ENCODE peak calls at places on chromosomes 2 and 18, in nine cellular contexts. One of them, this sample, is unnamed.

GRCh38 chr2:180604077-180604476 is 376.3 kb upstream of the UBE2E3 start:
- DNase-seq in right atrium auricular region: no peak
- DNase-seq in transverse colon: peak; percentile 13
- DNase-seq in thoracic aorta: no peak
- DNase-seq in PC-3: peak; percentile 62
- DNase-seq in pancreas: no peak
- DNase-seq in mammary epithelial cell: peak; percentile 8
- DNase-seq in uterus: no peak
- DNase-seq in heart right ventricle: no peak
- DNase-seq in this sample: no peak

GRCh38 chr2:95374916-95375471 is 27.5 kb upstream of the FAHD2A start:
- DNase-seq in mammary epithelial cell: no peak
- DNase-seq in right atrium auricular region: no peak
- DNase-seq in pancreas: no peak
- DNase-seq in transverse colon: no peak
- DNase-seq in PC-3: no peak
- DNase-seq in thoracic aorta: no peak
- DNase-seq in uterus: no peak
- DNase-seq in heart right ventricle: no peak
- DNase-seq in this sample: peak; percentile 13

GRCh38 chr2:69003731-69004130 is 9.2 kb upstream of the ANTXR1 start:
- DNase-seq in uterus: no peak
- DNase-seq in thoracic aorta: no peak
- DNase-seq in transverse colon: no peak
- DNase-seq in heart right ventricle: no peak
- DNase-seq in mammary epithelial cell: no peak
- DNase-seq in pancreas: no peak
- DNase-seq in PC-3: no peak
- DNase-seq in right atrium auricular region: no peak
- DNase-seq in this sample: no peak

GRCh38 chr2:28695245-28695647 is 56.4 kb upstream of the PPP1CB start:
- DNase-seq in mammary epithelial cell: no peak
- DNase-seq in right atrium auricular region: no peak
- DNase-seq in PC-3: no peak
- DNase-seq in thoracic aorta: no peak
- DNase-seq in heart right ventricle: no peak
- DNase-seq in uterus: peak; percentile 76
- DNase-seq in transverse colon: no peak
- DNase-seq in pancreas: no peak
- DNase-seq in this sample: no peak

GRCh38 chr18:10852610-10853303 is 296.6 kb downstream of the PIEZO2 start:
- DNase-seq in transverse colon: no peak
- DNase-seq in thoracic aorta: no peak
- DNase-seq in heart right ventricle: no peak
- DNase-seq in mammary epithelial cell: no peak
- DNase-seq in pancreas: no peak
- DNase-seq in PC-3: no peak
- DNase-seq in right atrium auricular region: no peak
- DNase-seq in uterus: no peak
- DNase-seq in this sample: no peak

GRCh38 chr2:20191714-20192569 is 33.0 kb downstream of the SDC1 start:
- DNase-seq in mammary epithelial cell: no peak
- DNase-seq in PC-3: no peak
- DNase-seq in uterus: no peak
- DNase-seq in transverse colon: no peak
- DNase-seq in right atrium auricular region: no peak
- DNase-seq in thoracic aorta: no peak
- DNase-seq in pancreas: no peak
- DNase-seq in heart right ventricle: no peak
- DNase-seq in this sample: peak; percentile 28

GRCh38 chr2:173217106-173217840 is 137.4 kb upstream of the CDCA7 start:
- DNase-seq in transverse colon: no peak
- DNase-seq in PC-3: no peak
- DNase-seq in heart right ventricle: no peak
- DNase-seq in pancreas: no peak
- DNase-seq in right atrium auricular region: no peak
- DNase-seq in uterus: no peak
- DNase-seq in thoracic aorta: no peak
- DNase-seq in mammary epithelial cell: no peak
- DNase-seq in this sample: no peak

GRCh38 chr2:173963323-173963816 is 1.8 kb downstream of the SP3 start:
- DNase-seq in thoracic aorta: no peak
- DNase-seq in mammary epithelial cell: peak; percentile 69
- DNase-seq in pancreas: no peak
- DNase-seq in uterus: no peak
- DNase-seq in PC-3: peak; percentile 63
- DNase-seq in heart right ventricle: peak; percentile 29
- DNase-seq in right atrium auricular region: no peak
- DNase-seq in transverse colon: peak; percentile 46
- DNase-seq in this sample: no peak

GRCh38 chr2:127514485-127514884 is 11.8 kb downstream of the IWS1 start:
- DNase-seq in mammary epithelial cell: no peak
- DNase-seq in pancreas: no peak
- DNase-seq in right atrium auricular region: no peak
- DNase-seq in heart right ventricle: no peak
- DNase-seq in transverse colon: no peak
- DNase-seq in PC-3: no peak
- DNase-seq in thoracic aorta: no peak
- DNase-seq in uterus: no peak
- DNase-seq in this sample: peak; percentile 57

GRCh38 chr2:127516031-127516430 is 10.3 kb downstream of the IWS1 start:
- DNase-seq in transverse colon: peak; percentile 59
- DNase-seq in mammary epithelial cell: peak; percentile 64
- DNase-seq in PC-3: no peak
- DNase-seq in right atrium auricular region: peak; percentile 94
- DNase-seq in uterus: peak; percentile 91
- DNase-seq in pancreas: no peak
- DNase-seq in thoracic aorta: peak; percentile 79
- DNase-seq in heart right ventricle: peak; percentile 87
- DNase-seq in this sample: peak; percentile 84

GRCh38 chr2:127514076-127514475 is 12.2 kb downstream of the IWS1 start:
- DNase-seq in heart right ventricle: no peak
- DNase-seq in mammary epithelial cell: no peak
- DNase-seq in uterus: no peak
- DNase-seq in thoracic aorta: no peak
- DNase-seq in PC-3: no peak
- DNase-seq in pancreas: no peak
- DNase-seq in right atrium auricular region: no peak
- DNase-seq in transverse colon: no peak
- DNase-seq in this sample: no peak

GRCh38 chr2:127517465-127517864 is 8.8 kb downstream of the IWS1 start:
- DNase-seq in heart right ventricle: no peak
- DNase-seq in right atrium auricular region: no peak
- DNase-seq in uterus: no peak
- DNase-seq in PC-3: no peak
- DNase-seq in pancreas: no peak
- DNase-seq in transverse colon: no peak
- DNase-seq in thoracic aorta: no peak
- DNase-seq in mammary epithelial cell: no peak
- DNase-seq in this sample: no peak

DNA sequence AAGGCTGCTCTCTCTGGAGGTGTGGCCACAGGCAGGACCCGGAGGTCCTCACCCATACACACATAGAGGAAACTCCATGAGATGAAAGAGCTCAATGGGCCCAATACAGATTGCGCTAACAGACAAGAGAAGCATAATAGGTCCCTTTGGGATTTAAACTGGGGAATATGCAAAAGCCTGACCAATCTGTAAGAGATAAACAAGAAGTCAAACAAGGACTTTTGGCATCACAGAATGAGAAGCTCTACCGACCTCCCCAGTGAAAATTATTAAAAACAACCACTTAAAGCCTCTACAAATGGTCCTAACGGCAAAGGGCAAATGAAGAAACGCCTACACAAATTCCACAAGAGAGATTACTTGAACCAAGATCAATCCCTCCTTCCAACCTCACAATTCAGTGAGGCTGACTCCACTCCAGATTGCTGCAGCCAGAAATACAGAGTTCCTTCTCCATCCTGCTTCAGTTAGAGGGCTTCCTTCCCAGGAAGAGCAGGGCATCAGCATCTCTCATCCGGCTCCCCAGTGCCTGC is 10.8 kb downstream of the IWS1 start:
- DNase-seq in transverse colon: no peak
- DNase-seq in heart right ventricle: no peak
- DNase-seq in thoracic aorta: no peak
- DNase-seq in mammary epithelial cell: no peak
- DNase-seq in PC-3: no peak
- DNase-seq in uterus: no peak
- DNase-seq in pancreas: no peak
- DNase-seq in right atrium auricular region: no peak
- DNase-seq in this sample: no peak
- H3K4me3 ChIP-seq in transverse colon: no peak overlapping the region
- H3K4me3 ChIP-seq in heart right ventricle: no peak overlapping the region
- H3K4me3 ChIP-seq in thoracic aorta: no peak overlapping the region
- H3K4me3 ChIP-seq in mammary epithelial cell: no peak overlapping the region
- H3K4me3 ChIP-seq in PC-3: no peak overlapping the region
- H3K4me3 ChIP-seq in uterus: no peak overlapping the region
- H3K4me3 ChIP-seq in pancreas: no peak overlapping the region
- H3K4me3 ChIP-seq in right atrium auricular region: no peak overlapping the region
- H3K4me3 ChIP-seq in this sample: peak overlapping the region; percentile 11

GRCh38 chr2:46193356-46193755 is 103.9 kb upstream of the EPAS1 start:
- DNase-seq in transverse colon: no peak
- DNase-seq in uterus: no peak
- DNase-seq in PC-3: no peak
- DNase-seq in heart right ventricle: no peak
- DNase-seq in thoracic aorta: no peak
- DNase-seq in pancreas: no peak
- DNase-seq in right atrium auricular region: peak; percentile 49
- DNase-seq in mammary epithelial cell: no peak
- DNase-seq in this sample: no peak

GRCh38 chr2:46196871-46197462 is 100.2 kb upstream of the EPAS1 start:
- DNase-seq in right atrium auricular region: no peak
- DNase-seq in transverse colon: no peak
- DNase-seq in PC-3: no peak
- DNase-seq in uterus: no peak
- DNase-seq in mammary epithelial cell: no peak
- DNase-seq in thoracic aorta: no peak
- DNase-seq in pancreas: no peak
- DNase-seq in heart right ventricle: no peak
- DNase-seq in this sample: no peak

GRCh38 chr2:46193855-46194254 is 103.4 kb upstream of the EPAS1 start:
- DNase-seq in uterus: no peak
- DNase-seq in heart right ventricle: no peak
- DNase-seq in right atrium auricular region: peak; percentile 34
- DNase-seq in thoracic aorta: no peak
- DNase-seq in pancreas: no peak
- DNase-seq in mammary epithelial cell: no peak
- DNase-seq in transverse colon: no peak
- DNase-seq in PC-3: no peak
- DNase-seq in this sample: no peak

GRCh38 chr2:46195819-46196218 is 101.4 kb upstream of the EPAS1 start:
- DNase-seq in heart right ventricle: no peak
- DNase-seq in uterus: no peak
- DNase-seq in thoracic aorta: no peak
- DNase-seq in mammary epithelial cell: no peak
- DNase-seq in right atrium auricular region: peak; percentile 34
- DNase-seq in pancreas: no peak
- DNase-seq in PC-3: no peak
- DNase-seq in transverse colon: no peak
- DNase-seq in this sample: no peak

DNA sequence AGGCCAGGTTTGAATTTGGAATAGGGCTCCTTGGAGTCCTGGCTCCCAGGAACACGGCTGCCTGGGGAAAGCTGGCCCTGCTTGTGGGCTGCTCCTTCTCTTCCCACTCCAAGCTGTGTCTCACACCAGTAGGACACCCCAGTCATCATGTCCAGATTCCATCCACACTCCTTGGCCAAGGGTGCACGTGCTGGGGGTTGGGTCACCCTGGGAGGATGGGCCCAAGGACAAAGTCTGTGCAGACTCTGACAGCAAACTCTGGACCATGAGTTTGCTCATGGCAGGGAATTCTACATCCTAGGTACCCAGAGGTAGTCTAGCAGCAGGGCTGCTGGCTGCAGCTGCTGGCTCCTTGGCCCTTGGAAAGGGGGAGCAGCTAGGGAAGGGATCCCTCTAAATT is 102.4 kb upstream of the EPAS1 start:
- DNase-seq in transverse colon: no peak
- DNase-seq in mammary epithelial cell: no peak
- DNase-seq in pancreas: no peak
- DNase-seq in uterus: no peak
- DNase-seq in thoracic aorta: no peak
- DNase-seq in heart right ventricle: no peak
- DNase-seq in PC-3: no peak
- DNase-seq in right atrium auricular region: no peak
- DNase-seq in this sample: no peak
- H3K4me3 ChIP-seq in transverse colon: no peak overlapping the region
- H3K4me3 ChIP-seq in mammary epithelial cell: no peak overlapping the region
- H3K4me3 ChIP-seq in pancreas: no peak overlapping the region
- H3K4me3 ChIP-seq in uterus: no peak overlapping the region
- H3K4me3 ChIP-seq in thoracic aorta: no peak overlapping the region
- H3K4me3 ChIP-seq in heart right ventricle: no peak overlapping the region
- H3K4me3 ChIP-seq in PC-3: no peak overlapping the region
- H3K4me3 ChIP-seq in right atrium auricular region: no peak overlapping the region
- H3K4me3 ChIP-seq in this sample: no peak overlapping the region

GRCh38 chr2:63055510-63056308 is 5.1 kb downstream of the OTX1 start:
- DNase-seq in heart right ventricle: no peak
- DNase-seq in mammary epithelial cell: no peak
- DNase-seq in transverse colon: no peak
- DNase-seq in right atrium auricular region: no peak
- DNase-seq in pancreas: no peak
- DNase-seq in uterus: no peak
- DNase-seq in PC-3: no peak
- DNase-seq in thoracic aorta: no peak
- DNase-seq in this sample: no peak
- H3K4me3 ChIP-seq in heart right ventricle: no peak overlapping the region
- H3K4me3 ChIP-seq in mammary epithelial cell: no peak overlapping the region
- H3K4me3 ChIP-seq in transverse colon: no peak overlapping the region
- H3K4me3 ChIP-seq in right atrium auricular region: peak overlapping the region; percentile 27
- H3K4me3 ChIP-seq in pancreas: no peak overlapping the region
- H3K4me3 ChIP-seq in uterus: no peak overlapping the region
- H3K4me3 ChIP-seq in PC-3: no peak overlapping the region
- H3K4me3 ChIP-seq in thoracic aorta: peak overlapping the region; percentile 63
- H3K4me3 ChIP-seq in this sample: peak overlapping the region; percentile 41

GRCh38 chr2:84940836-84941412 is 30.0 kb upstream of the KCMF1 start:
- DNase-seq in thoracic aorta: no peak
- DNase-seq in PC-3: no peak
- DNase-seq in pancreas: no peak
- DNase-seq in mammary epithelial cell: no peak
- DNase-seq in heart right ventricle: no peak
- DNase-seq in transverse colon: peak; percentile 39
- DNase-seq in uterus: no peak
- DNase-seq in right atrium auricular region: no peak
- DNase-seq in this sample: no peak

GRCh38 chr2:84942166-84942565 is 28.8 kb upstream of the KCMF1 start:
- DNase-seq in right atrium auricular region: no peak
- DNase-seq in pancreas: no peak
- DNase-seq in PC-3: no peak
- DNase-seq in thoracic aorta: no peak
- DNase-seq in heart right ventricle: no peak
- DNase-seq in uterus: no peak
- DNase-seq in mammary epithelial cell: no peak
- DNase-seq in transverse colon: no peak
- DNase-seq in this sample: no peak

GRCh38 chr2:84940088-84940470 is 30.9 kb upstream of the KCMF1 start:
- DNase-seq in uterus: no peak
- DNase-seq in right atrium auricular region: no peak
- DNase-seq in transverse colon: no peak
- DNase-seq in pancreas: no peak
- DNase-seq in heart right ventricle: no peak
- DNase-seq in thoracic aorta: no peak
- DNase-seq in mammary epithelial cell: no peak
- DNase-seq in PC-3: no peak
- DNase-seq in this sample: no peak

GRCh38 chr2:84938194-84938879 is 32.6 kb upstream of the KCMF1 start:
- DNase-seq in right atrium auricular region: no peak
- DNase-seq in transverse colon: no peak
- DNase-seq in pancreas: no peak
- DNase-seq in heart right ventricle: no peak
- DNase-seq in PC-3: peak; percentile 50
- DNase-seq in thoracic aorta: no peak
- DNase-seq in uterus: no peak
- DNase-seq in mammary epithelial cell: peak; percentile 55
- DNase-seq in this sample: no peak

DNA sequence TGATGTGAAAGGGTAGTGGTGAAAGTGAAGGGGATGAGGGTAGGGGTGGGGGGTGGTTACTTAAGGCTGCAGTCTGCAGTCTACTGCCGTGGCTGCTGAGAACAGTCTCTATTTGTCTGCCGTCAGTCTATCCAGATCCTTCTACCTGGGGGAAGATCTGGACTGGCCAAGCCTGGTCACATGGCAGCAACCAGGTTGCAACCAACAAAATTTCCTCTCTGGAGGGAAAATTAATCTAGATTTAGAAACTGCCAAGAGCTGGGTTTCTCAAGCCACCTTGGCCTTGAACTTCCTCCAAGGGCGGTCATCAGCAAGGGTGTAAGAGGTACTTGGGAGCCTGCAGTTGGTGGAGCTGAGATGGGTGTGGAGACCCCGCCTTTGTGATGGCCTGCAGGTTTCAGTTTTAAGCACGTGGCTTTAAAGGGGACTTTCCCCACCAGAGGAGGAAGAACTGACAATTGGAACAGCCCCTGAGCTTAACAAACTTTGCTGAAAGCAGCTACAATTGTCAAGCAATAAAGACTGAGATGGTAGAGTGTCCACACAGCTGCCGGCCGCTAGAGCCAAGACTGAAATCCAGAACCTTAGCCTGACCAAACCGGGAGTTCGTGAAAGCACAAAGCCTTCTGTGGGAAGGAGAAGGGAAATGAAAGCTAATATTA is 31.4 kb upstream of the KCMF1 start:
- DNase-seq in transverse colon: peak; percentile 80
- DNase-seq in mammary epithelial cell: peak; percentile 40
- DNase-seq in pancreas: peak; percentile 40
- DNase-seq in heart right ventricle: no peak
- DNase-seq in thoracic aorta: no peak
- DNase-seq in PC-3: no peak
- DNase-seq in right atrium auricular region: no peak
- DNase-seq in uterus: no peak
- DNase-seq in this sample: no peak
- H3K4me3 ChIP-seq in transverse colon: no peak overlapping the region
- H3K4me3 ChIP-seq in mammary epithelial cell: no peak overlapping the region
- H3K4me3 ChIP-seq in pancreas: peak overlapping the region; percentile 25
- H3K4me3 ChIP-seq in heart right ventricle: no peak overlapping the region
- H3K4me3 ChIP-seq in thoracic aorta: no peak overlapping the region
- H3K4me3 ChIP-seq in PC-3: no peak overlapping the region
- H3K4me3 ChIP-seq in right atrium auricular region: no peak overlapping the region
- H3K4me3 ChIP-seq in uterus: no peak overlapping the region
- H3K4me3 ChIP-seq in this sample: no peak overlapping the region